ENCODE peak calls at places on chromosome 16, in ten cellular contexts. One of them, this sample, is unnamed.

GRCh38 chr16:67872631-67873434 is at the start of gene EDC4:
- DNase-seq in hepatocyte: peak; percentile 89
- DNase-seq in cardiac muscle cell: peak; percentile 75
- DNase-seq in upper lobe of right lung: peak; percentile 93
- DNase-seq in adipocyte: peak; percentile 92
- DNase-seq in PC-3: peak; percentile 70
- DNase-seq in neuronal stem cell: peak; percentile 59
- DNase-seq in mucosa of descending colon: peak; percentile 93
- DNase-seq in aorta: peak; percentile 93
- DNase-seq in ovary: peak; percentile 88
- DNase-seq in this sample: peak; percentile 52

GRCh38 chr16:53456625-53457024 is 22.4 kb downstream of the RBL2 start:
- DNase-seq in hepatocyte: no peak
- DNase-seq in cardiac muscle cell: no peak
- DNase-seq in upper lobe of right lung: no peak
- DNase-seq in adipocyte: no peak
- DNase-seq in PC-3: no peak
- DNase-seq in neuronal stem cell: no peak
- DNase-seq in mucosa of descending colon: no peak
- DNase-seq in aorta: no peak
- DNase-seq in ovary: no peak
- DNase-seq in this sample: no peak

GRCh38 chr16:73185737-73186136 is 137.8 kb upstream of the ZFHX3 start:
- DNase-seq in hepatocyte: no peak
- DNase-seq in cardiac muscle cell: no peak
- DNase-seq in upper lobe of right lung: no peak
- DNase-seq in adipocyte: no peak
- DNase-seq in PC-3: no peak
- DNase-seq in neuronal stem cell: no peak
- DNase-seq in mucosa of descending colon: no peak
- DNase-seq in aorta: no peak
- DNase-seq in ovary: no peak
- DNase-seq in this sample: no peak

GRCh38 chr16:79690159-79690558 is 89.6 kb upstream of the MAF start:
- DNase-seq in hepatocyte: no peak
- DNase-seq in cardiac muscle cell: no peak
- DNase-seq in upper lobe of right lung: no peak
- DNase-seq in adipocyte: no peak
- DNase-seq in PC-3: no peak
- DNase-seq in neuronal stem cell: no peak
- DNase-seq in mucosa of descending colon: no peak
- DNase-seq in aorta: no peak
- DNase-seq in ovary: no peak
- DNase-seq in this sample: no peak

GRCh38 chr16:1964046-1964505 is 550 bp downstream of the RPS2 start:
- DNase-seq in hepatocyte: peak; percentile 60
- DNase-seq in cardiac muscle cell: peak; percentile 73
- DNase-seq in upper lobe of right lung: no peak
- DNase-seq in adipocyte: peak; percentile 71
- DNase-seq in PC-3: no peak
- DNase-seq in neuronal stem cell: no peak
- DNase-seq in mucosa of descending colon: no peak
- DNase-seq in aorta: no peak
- DNase-seq in ovary: no peak
- DNase-seq in this sample: no peak

GRCh38 chr16:70438983-70439862 is at the start of gene ST3GAL2:
- DNase-seq in hepatocyte: peak; percentile 97
- DNase-seq in cardiac muscle cell: peak; percentile 98
- DNase-seq in upper lobe of right lung: peak; percentile 97
- DNase-seq in adipocyte: peak; percentile 98
- DNase-seq in PC-3: peak; percentile 84
- DNase-seq in neuronal stem cell: peak; percentile 99
- DNase-seq in mucosa of descending colon: peak; percentile 94
- DNase-seq in aorta: peak; percentile 97
- DNase-seq in ovary: peak; percentile 96
- DNase-seq in this sample: peak; percentile 54

GRCh38 chr16:80517846-80518245 is 22.9 kb upstream of the DYNLRB2 start:
- DNase-seq in hepatocyte: no peak
- DNase-seq in cardiac muscle cell: no peak
- DNase-seq in upper lobe of right lung: no peak
- DNase-seq in adipocyte: no peak
- DNase-seq in PC-3: no peak
- DNase-seq in neuronal stem cell: no peak
- DNase-seq in mucosa of descending colon: no peak
- DNase-seq in aorta: no peak
- DNase-seq in ovary: no peak
- DNase-seq in this sample: no peak

GRCh38 chr16:86585821-86586611 is 7.7 kb downstream of the FOXL1 start:
- DNase-seq in hepatocyte: no peak
- DNase-seq in cardiac muscle cell: no peak
- DNase-seq in upper lobe of right lung: no peak
- DNase-seq in adipocyte: peak; percentile 88
- DNase-seq in PC-3: peak; percentile 62
- DNase-seq in neuronal stem cell: no peak
- DNase-seq in mucosa of descending colon: no peak
- DNase-seq in aorta: no peak
- DNase-seq in ovary: no peak
- DNase-seq in this sample: no peak

GRCh38 chr16:11168386-11169065 is 87.5 kb downstream of the SOCS1 start:
- DNase-seq in hepatocyte: no peak
- DNase-seq in cardiac muscle cell: no peak
- DNase-seq in upper lobe of right lung: no peak
- DNase-seq in adipocyte: no peak
- DNase-seq in PC-3: no peak
- DNase-seq in neuronal stem cell: no peak
- DNase-seq in mucosa of descending colon: no peak
- DNase-seq in aorta: no peak
- DNase-seq in ovary: no peak
- DNase-seq in this sample: no peak
- H3K36me3 ChIP-seq in hepatocyte: no peaks in the 10 kb centered on the region
- H3K36me3 ChIP-seq in cardiac muscle cell: no peaks in the 10 kb centered on the region
- H3K36me3 ChIP-seq in upper lobe of right lung: peaks cover 4% of the 10 kb centered on the region
- H3K36me3 ChIP-seq in adipocyte: peaks cover 19% of the 10 kb centered on the region
- H3K36me3 ChIP-seq in PC-3: no peaks in the 10 kb centered on the region
- H3K36me3 ChIP-seq in neuronal stem cell: peaks cover 5% of the 10 kb centered on the region
- H3K36me3 ChIP-seq in mucosa of descending colon: no peaks in the 10 kb centered on the region
- H3K36me3 ChIP-seq in aorta: no peaks in the 10 kb centered on the region
- H3K36me3 ChIP-seq in ovary: no peaks in the 10 kb centered on the region
- H3K36me3 ChIP-seq in this sample: no peaks in the 10 kb centered on the region

GRCh38 chr16:11833951-11834695 is 17.2 kb downstream of the RSL1D1 start:
- DNase-seq in hepatocyte: peak; percentile 44
- DNase-seq in cardiac muscle cell: no peak
- DNase-seq in upper lobe of right lung: no peak
- DNase-seq in adipocyte: peak; percentile 83
- DNase-seq in PC-3: peak; percentile 23
- DNase-seq in neuronal stem cell: no peak
- DNase-seq in mucosa of descending colon: no peak
- DNase-seq in aorta: no peak
- DNase-seq in ovary: no peak
- DNase-seq in this sample: no peak

GRCh38 chr16:11841026-11841425 is 10.3 kb downstream of the RSL1D1 start:
- DNase-seq in hepatocyte: no peak
- DNase-seq in cardiac muscle cell: no peak
- DNase-seq in upper lobe of right lung: no peak
- DNase-seq in adipocyte: no peak
- DNase-seq in PC-3: no peak
- DNase-seq in neuronal stem cell: no peak
- DNase-seq in mucosa of descending colon: no peak
- DNase-seq in aorta: no peak
- DNase-seq in ovary: no peak
- DNase-seq in this sample: no peak

GRCh38 chr16:11835891-11836652 is 15.3 kb downstream of the RSL1D1 start:
- DNase-seq in hepatocyte: no peak
- DNase-seq in cardiac muscle cell: peak; percentile 42
- DNase-seq in upper lobe of right lung: peak; percentile 21
- DNase-seq in adipocyte: peak; percentile 25
- DNase-seq in PC-3: no peak
- DNase-seq in neuronal stem cell: no peak
- DNase-seq in mucosa of descending colon: no peak
- DNase-seq in aorta: peak; percentile 69
- DNase-seq in ovary: no peak
- DNase-seq in this sample: no peak

GRCh38 chr16:11835309-11835708 is 16.0 kb downstream of the RSL1D1 start:
- DNase-seq in hepatocyte: no peak
- DNase-seq in cardiac muscle cell: no peak
- DNase-seq in upper lobe of right lung: peak; percentile 11
- DNase-seq in adipocyte: no peak
- DNase-seq in PC-3: no peak
- DNase-seq in neuronal stem cell: no peak
- DNase-seq in mucosa of descending colon: no peak
- DNase-seq in aorta: no peak
- DNase-seq in ovary: no peak
- DNase-seq in this sample: no peak

DNA sequence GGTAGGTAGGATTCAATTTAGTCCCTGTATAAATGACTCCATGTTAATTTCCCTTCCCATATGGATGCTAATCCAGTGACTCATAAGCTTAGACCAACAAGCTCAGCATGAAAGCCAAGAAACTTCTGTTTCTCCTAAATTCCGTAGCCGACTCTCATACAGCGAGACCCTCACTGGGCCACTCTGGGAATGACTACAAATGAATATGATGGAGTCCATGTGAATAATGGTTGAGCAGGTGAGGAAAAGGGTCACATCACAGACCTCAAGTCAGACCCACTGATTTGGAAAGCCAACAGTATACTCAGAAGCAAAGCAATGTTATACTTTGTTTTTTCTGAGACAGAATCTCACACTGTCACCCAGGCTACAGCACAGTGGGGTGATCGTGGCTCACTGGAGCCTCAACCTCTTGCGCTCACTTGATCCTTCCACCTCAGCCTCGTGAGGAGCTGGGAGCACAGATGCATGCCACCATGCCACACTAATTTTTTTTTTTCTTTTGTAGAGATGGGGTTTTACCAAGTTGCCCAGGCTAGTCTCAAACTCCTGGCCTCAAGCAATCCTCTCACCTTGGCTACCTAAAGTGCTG is 14.6 kb downstream of the RSL1D1 start:
- DNase-seq in hepatocyte: no peak
- DNase-seq in cardiac muscle cell: no peak
- DNase-seq in upper lobe of right lung: no peak
- DNase-seq in adipocyte: peak; percentile 78
- DNase-seq in PC-3: peak; percentile 32
- DNase-seq in neuronal stem cell: no peak
- DNase-seq in mucosa of descending colon: no peak
- DNase-seq in aorta: no peak
- DNase-seq in ovary: no peak
- DNase-seq in this sample: no peak
- H3K36me3 ChIP-seq in hepatocyte: peaks cover 3% of the 10 kb centered on the region
- H3K36me3 ChIP-seq in cardiac muscle cell: peaks cover 39% of the 10 kb centered on the region
- H3K36me3 ChIP-seq in upper lobe of right lung: peaks cover 58% of the 10 kb centered on the region
- H3K36me3 ChIP-seq in adipocyte: peaks cover 57% of the 10 kb centered on the region
- H3K36me3 ChIP-seq in PC-3: peaks cover 46% of the 10 kb centered on the region
- H3K36me3 ChIP-seq in neuronal stem cell: peaks cover 37% of the 10 kb centered on the region
- H3K36me3 ChIP-seq in mucosa of descending colon: peaks cover 17% of the 10 kb centered on the region
- H3K36me3 ChIP-seq in aorta: peaks cover 16% of the 10 kb centered on the region
- H3K36me3 ChIP-seq in ovary: no peaks in the 10 kb centered on the region
- H3K36me3 ChIP-seq in this sample: peaks cover 45% of the 10 kb centered on the region

GRCh38 chr16:8026450-8026849 is 563.9 kb downstream of the TMEM114 start:
- DNase-seq in hepatocyte: peak; percentile 34
- DNase-seq in cardiac muscle cell: peak; percentile 77
- DNase-seq in upper lobe of right lung: no peak
- DNase-seq in adipocyte: no peak
- DNase-seq in PC-3: peak; percentile 1
- DNase-seq in neuronal stem cell: peak; percentile 58
- DNase-seq in mucosa of descending colon: no peak
- DNase-seq in aorta: no peak
- DNase-seq in ovary: no peak
- DNase-seq in this sample: no peak
- H3K36me3 ChIP-seq in hepatocyte: no peaks in the 10 kb centered on the region
- H3K36me3 ChIP-seq in cardiac muscle cell: no peaks in the 10 kb centered on the region
- H3K36me3 ChIP-seq in upper lobe of right lung: no peaks in the 10 kb centered on the region
- H3K36me3 ChIP-seq in adipocyte: no peaks in the 10 kb centered on the region
- H3K36me3 ChIP-seq in PC-3: no peaks in the 10 kb centered on the region
- H3K36me3 ChIP-seq in neuronal stem cell: no peaks in the 10 kb centered on the region
- H3K36me3 ChIP-seq in mucosa of descending colon: no peaks in the 10 kb centered on the region
- H3K36me3 ChIP-seq in aorta: no peaks in the 10 kb centered on the region
- H3K36me3 ChIP-seq in ovary: no peaks in the 10 kb centered on the region
- H3K36me3 ChIP-seq in this sample: no peaks in the 10 kb centered on the region

GRCh38 chr16:3672571-3673041 is 18.1 kb downstream of the DNASE1 start:
- DNase-seq in hepatocyte: no peak
- DNase-seq in cardiac muscle cell: no peak
- DNase-seq in upper lobe of right lung: no peak
- DNase-seq in adipocyte: no peak
- DNase-seq in PC-3: no peak
- DNase-seq in neuronal stem cell: no peak
- DNase-seq in mucosa of descending colon: no peak
- DNase-seq in aorta: peak; percentile 43
- DNase-seq in ovary: no peak
- DNase-seq in this sample: no peak

GRCh38 chr16:3675601-3676130 is 21.2 kb downstream of the DNASE1 start:
- DNase-seq in hepatocyte: no peak
- DNase-seq in cardiac muscle cell: no peak
- DNase-seq in upper lobe of right lung: no peak
- DNase-seq in adipocyte: no peak
- DNase-seq in PC-3: no peak
- DNase-seq in neuronal stem cell: no peak
- DNase-seq in mucosa of descending colon: no peak
- DNase-seq in aorta: peak; percentile 21
- DNase-seq in ovary: no peak
- DNase-seq in this sample: no peak

GRCh38 chr16:3674513-3675295 is 20.2 kb downstream of the DNASE1 start:
- DNase-seq in hepatocyte: no peak
- DNase-seq in cardiac muscle cell: no peak
- DNase-seq in upper lobe of right lung: no peak
- DNase-seq in adipocyte: no peak
- DNase-seq in PC-3: no peak
- DNase-seq in neuronal stem cell: no peak
- DNase-seq in mucosa of descending colon: no peak
- DNase-seq in aorta: peak; percentile 15
- DNase-seq in ovary: no peak
- DNase-seq in this sample: no peak

GRCh38 chr16:3673201-3673600 is 18.7 kb downstream of the DNASE1 start:
- DNase-seq in hepatocyte: no peak
- DNase-seq in cardiac muscle cell: no peak
- DNase-seq in upper lobe of right lung: no peak
- DNase-seq in adipocyte: no peak
- DNase-seq in PC-3: no peak
- DNase-seq in neuronal stem cell: no peak
- DNase-seq in mucosa of descending colon: no peak
- DNase-seq in aorta: peak; percentile 43
- DNase-seq in ovary: no peak
- DNase-seq in this sample: no peak

DNA sequence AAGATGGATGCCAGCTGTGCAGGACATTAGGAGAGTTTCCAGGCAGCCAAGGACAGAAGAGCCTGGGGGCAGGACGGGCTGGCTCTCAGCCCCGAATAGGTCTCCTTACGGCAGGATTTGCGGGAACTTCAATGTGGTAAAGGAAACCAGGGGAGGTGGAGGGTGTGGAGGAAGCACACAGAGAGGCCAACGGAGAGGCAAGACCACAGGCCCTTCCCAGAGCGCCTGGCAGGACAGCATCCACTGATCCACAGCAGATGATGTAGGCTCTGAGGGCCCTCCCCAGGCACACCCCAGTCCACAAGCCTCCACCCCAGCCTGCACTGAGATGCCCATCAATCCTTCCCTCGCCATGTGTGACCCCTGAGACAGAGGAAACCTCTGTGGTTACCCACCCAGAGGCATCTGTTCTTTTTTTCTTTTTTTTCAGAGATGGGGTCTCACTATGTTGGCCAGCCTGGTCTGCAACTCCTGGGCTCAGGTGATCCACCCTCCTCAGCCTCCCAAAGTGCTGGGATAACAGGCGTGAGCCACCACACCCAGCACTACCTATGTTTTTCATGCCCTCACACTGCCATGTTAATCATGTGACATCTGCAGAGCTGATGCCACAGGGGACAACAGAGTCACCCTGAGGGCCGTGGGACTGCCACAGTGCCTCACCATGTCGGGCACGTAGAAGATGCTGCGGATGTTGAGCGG is 19.3 kb downstream of the DNASE1 start:
- DNase-seq in hepatocyte: no peak
- DNase-seq in cardiac muscle cell: no peak
- DNase-seq in upper lobe of right lung: no peak
- DNase-seq in adipocyte: no peak
- DNase-seq in PC-3: no peak
- DNase-seq in neuronal stem cell: no peak
- DNase-seq in mucosa of descending colon: no peak
- DNase-seq in aorta: no peak
- DNase-seq in ovary: no peak
- DNase-seq in this sample: no peak
- H3K36me3 ChIP-seq in hepatocyte: no peaks in the 10 kb centered on the region
- H3K36me3 ChIP-seq in cardiac muscle cell: peaks cover 24% of the 10 kb centered on the region
- H3K36me3 ChIP-seq in upper lobe of right lung: peaks cover 54% of the 10 kb centered on the region
- H3K36me3 ChIP-seq in adipocyte: peaks cover 66% of the 10 kb centered on the region
- H3K36me3 ChIP-seq in PC-3: no peaks in the 10 kb centered on the region
- H3K36me3 ChIP-seq in neuronal stem cell: peaks cover 52% of the 10 kb centered on the region
- H3K36me3 ChIP-seq in mucosa of descending colon: no peaks in the 10 kb centered on the region
- H3K36me3 ChIP-seq in aorta: no peaks in the 10 kb centered on the region
- H3K36me3 ChIP-seq in ovary: no peaks in the 10 kb centered on the region
- H3K36me3 ChIP-seq in this sample: peaks cover 14% of the 10 kb centered on the region